ENCODE peak calls at places on chromosomes 12 and 14, in six cellular contexts. U is fibroblast of villous mesenchyme, V is heart left ventricle, K is PC-9, O is fibroblast of the aortic adventitia, T is nephron progenitor cell. I is an unnamed sample.
A peak's percentile ranks its signal among the peaks of the same experiment; 100 is the strongest.

GRCh38 chr12:40711121-40711520 is 18.9 kb downstream of the CNTN1 start:
- DNase-seq in T (no peak), U (no peak), K (no peak), V (no peak), O (no peak), I (no peak)

GRCh38 chr14:21894003-21894897 is 220.6 kb upstream of the OR4E1 start:
- DNase-seq in O (no peak), V (no peak), T (peak; percentile 27), K (no peak), U (no peak), I (no peak)

GRCh38 chr12:57632369-57632897 is 568 bp downstream of the B4GALNT1 start:
- DNase-seq in K (no peak), T (peak; percentile 53), U (no peak), V (no peak), O (peak; percentile 21), I (no peak)

GRCh38 chr12:9692909-9693308 is 23.4 kb downstream of the CLEC2D start:
- DNase-seq in T (no peak), K (no peak), O (peak; percentile 65), V (no peak), U (no peak), I (no peak)

GRCh38 chr14:75631453-75631831 is 29.2 kb downstream of the ERG28 start:
- DNase-seq in K (no peak), V (no peak), T (no peak), U (peak; percentile 40), O (peak; percentile 6), I (no peak)

GRCh38 chr12:22935090-22935489 is 310.1 kb downstream of the ETNK1 start:
- DNase-seq in K (no peak), V (peak; percentile 28), O (no peak), T (no peak), U (no peak), I (no peak)

GRCh38 chr12:2640709-2641108 is 154.1 kb upstream of the FKBP4 start:
- DNase-seq in O (peak; percentile 95), K (peak; percentile 41), V (peak; percentile 86), T (no peak), U (peak; percentile 84), I (no peak)

GRCh38 chr14:64760146-64760755 is 56.0 kb downstream of the PLEKHG3 start:
- DNase-seq in U (peak; percentile 71), T (peak; percentile 80), K (no peak), O (peak; percentile 48), V (peak; percentile 54), I (no peak)

GRCh38 chr12:113196996-113197395 is 11.5 kb downstream of the RITA1 start:
- DNase-seq in O (peak; percentile 88), K (peak; percentile 66), T (peak; percentile 45), U (peak; percentile 85), V (peak; percentile 65), I (no peak)

GRCh38 chr14:68886109-68886434 is 93.0 kb downstream of the ACTN1 start:
- DNase-seq in U (no peak), O (no peak), T (no peak), V (no peak), K (no peak), I (no peak)

GRCh38 chr14:68888883-68889282 is 90.2 kb downstream of the ACTN1 start:
- DNase-seq in K (no peak), O (no peak), T (no peak), U (no peak), V (no peak), I (no peak)

GRCh38 chr14:68885226-68886108 is 92.6 kb upstream of the ZFP36L1 start:
- DNase-seq in K (no peak), O (no peak), T (no peak), U (no peak), V (no peak), I (no peak)

GRCh38 chr14:68890173-68890931 is 88.8 kb downstream of the ACTN1 start:
- DNase-seq in K (no peak), V (no peak), T (no peak), U (no peak), O (no peak), I (no peak)

DNA sequence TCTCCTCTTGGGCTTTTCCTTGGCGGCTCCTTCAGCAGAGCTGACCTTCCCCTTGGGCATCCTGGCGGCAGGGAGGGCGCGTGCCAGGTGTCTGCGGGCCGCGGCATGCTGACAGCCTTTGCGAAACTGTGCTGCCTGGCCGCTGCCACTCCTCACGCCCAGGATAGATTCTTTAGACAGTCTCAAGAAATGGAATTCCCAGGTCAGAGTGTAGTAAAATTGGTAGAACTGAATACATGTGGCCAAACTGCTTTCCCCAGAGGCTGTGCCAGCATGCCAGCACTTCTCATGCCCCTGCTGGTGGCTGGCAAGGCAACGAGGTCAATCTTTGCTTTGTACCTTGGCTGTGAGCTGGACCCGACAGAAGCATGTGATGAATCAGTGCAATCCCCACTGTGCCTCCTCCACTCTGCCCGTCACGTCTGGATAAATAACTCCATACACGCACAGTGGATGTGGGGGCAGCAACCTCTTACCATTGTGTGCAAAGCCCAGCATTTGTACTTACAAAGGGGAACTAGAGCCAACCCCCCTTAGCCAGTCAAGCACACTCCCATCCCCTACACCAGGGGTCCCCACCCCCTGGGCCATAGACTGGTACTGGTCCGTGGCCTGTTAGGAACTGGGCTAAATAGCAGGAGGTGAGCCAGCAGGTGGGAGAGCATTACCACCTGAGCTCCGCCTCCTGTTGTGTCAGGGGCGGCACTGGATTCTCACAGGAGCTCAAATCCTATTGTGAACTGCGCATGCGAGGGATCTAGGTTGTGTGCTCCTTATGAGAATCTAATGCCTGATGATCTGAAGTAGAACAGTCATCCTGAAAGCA is 90.9 kb downstream of the ACTN1 start:
- DNase-seq in V (peak; percentile 56), O (no peak), U (no peak), T (no peak), K (no peak), I (no peak)
- TF ChIP-seq CTCF in V (no peak), O (no peak), U (no peak), T (no peak), K (no peak), I (no peak)

GRCh38 chr12:118035194-118036041 is 18.9 kb downstream of the RFC5 start:
- DNase-seq in K (no peak), V (no peak), U (no peak), T (no peak), O (peak; percentile 45), I (no peak)
- TF ChIP-seq CTCF in K (no peak), V (no peak), U (no peak), T (no peak), O (peak; percentile 35), I (peak; percentile 15)

GRCh38 chr12:16807731-16808130 is 201.8 kb upstream of the LMO3 start:
- DNase-seq in K (no peak), O (no peak), U (no peak), V (no peak), T (no peak), I (no peak)
- TF ChIP-seq CTCF in K (no peak), O (no peak), U (no peak), V (no peak), T (no peak), I (no peak)

GRCh38 chr14:102086972-102087761 is at the start of gene HSP90AA1:
- DNase-seq in K (peak; percentile 88), U (peak; percentile 90), V (peak; percentile 96), O (peak; percentile 88), T (peak; percentile 93), I (no peak)
- TF ChIP-seq CTCF in K (peak; percentile 28), U (peak; percentile 20), V (no peak), O (peak; percentile 8), T (no peak), I (peak; percentile 15)